ENCODE peak calls at places on chromosomes 5 and 9, in four cellular contexts. M is OCI-LY7, U is HS-5, V is NCI-H1105 treated with DMSO at 0.1 percent for 48 hours. S is an unnamed sample.

GRCh38 chr5:16931334-16932110 is 4.6 kb downstream of the MYO10 start:
- DNase-seq in U (no peak), M (no peak), V (no peak), S (peak)

GRCh38 chr9:22238809-22239684 is 207.6 kb upstream of the DMRTA1 start:
- DNase-seq in V (no peak), M (peak), U (no peak), S (peak)

GRCh38 chr5:153794327-153794726 is 244.4 kb downstream of the FAM114A2 start:
- DNase-seq in M (no peak), V (no peak), U (no peak), S (no peak)

GRCh38 chr5:180097926-180098325 is 26.4 kb upstream of the RNF130 start:
- DNase-seq in U (no peak), M (no peak), V (no peak), S (no peak)

GRCh38 chr5:78076351-78076750 is 218.1 kb downstream of the AP3B1 start:
- DNase-seq in V (no peak), M (no peak), U (no peak), S (no peak)

GRCh38 chr9:76018767-76019166 is 128.3 kb downstream of the PCSK5 start:
- DNase-seq in U (no peak), M (no peak), V (no peak), S (no peak)

GRCh38 chr5:110651507-110651906 is 75.0 kb downstream of the TMEM232 start:
- DNase-seq in V (no peak), M (no peak), U (peak), S (no peak)

GRCh38 chr5:76790632-76791290 is 28.1 kb upstream of the F2RL1 start:
- DNase-seq in M (no peak), V (no peak), U (peak), S (no peak)

GRCh38 chr5:172971482-172971881 is 12.1 kb upstream of the ATP6V0E1 start:
- DNase-seq in V (no peak), M (no peak), U (no peak), S (no peak)

GRCh38 chr9:98341157-98342102 is 86.0 kb upstream of the TBC1D2 start:
- DNase-seq in V (no peak), M (no peak), U (no peak), S (no peak)

GRCh38 chr5:1161832-1162229 is 39.6 kb upstream of the SLC6A19 start:
- DNase-seq in M (no peak), V (peak), U (no peak), S (no peak)

GRCh38 chr5:92215116-92215515 is 832.0 kb upstream of the ARRDC3 start:
- DNase-seq in V (no peak), M (no peak), U (no peak), S (no peak)

GRCh38 chr5:107430077-107430625 is 240.6 kb downstream of the EFNA5 start:
- DNase-seq in U (no peak), V (peak), M (no peak), S (no peak)

GRCh38 chr5:177477701-177478477 is 4.5 kb upstream of the DBN1 start:
- DNase-seq in U (no peak), V (no peak), M (no peak), S (no peak)

GRCh38 chr9:98654247-98654646 is 54.5 kb downstream of the GABBR2 start:
- DNase-seq in U (peak), V (no peak), M (no peak), S (peak)

GRCh38 chr5:64690417-64691151 is at the start of gene SHISAL2B:
- DNase-seq in V (peak), U (no peak), M (no peak), S (peak)

GRCh38 chr5:7473115-7473514 is 77.2 kb downstream of the ADCY2 start:
- DNase-seq in U (no peak), M (no peak), V (no peak), S (no peak)

GRCh38 chr9:76415731-76416130 is 21.5 kb upstream of the RFK start:
- DNase-seq in V (peak), M (no peak), U (no peak), S (peak)

GRCh38 chr5:107594253-107595045 is 76.3 kb downstream of the EFNA5 start:
- DNase-seq in U (no peak), V (no peak), M (no peak), S (no peak)

GRCh38 chr5:149439899-149440655 is 61.0 kb upstream of the IL17B start:
- DNase-seq in V (no peak), M (no peak), U (no peak), S (no peak)

GRCh38 chr5:171312129-171312819 is 3.2 kb downstream of the TLX3 start:
- DNase-seq in M (no peak), U (no peak), V (no peak), S (peak)

GRCh38 chr9:114489928-114490327 is 15.3 kb downstream of the WHRN start:
- DNase-seq in V (no peak), M (no peak), U (no peak), S (no peak)

S was measured in NCI-H345.